ENCODE peak calls at places on chromosome 22, in seven cellular contexts. M is colonic mucosa; W is spleen; P is GM23248; V is dorsolateral prefrontal cortex; H is tibial nerve; G is CD8-positive, alpha-beta memory T cell. Y is an unnamed sample.

GRCh38 chr22:31348766-31349165 is 2.6 kb upstream of the PATZ1 start:
- DNase-seq in M (no peak), W (no peak), P (no peak), V (no peak), H (no peak), G (no peak), Y (no peak)

GRCh38 chr22:20026996-20027601 is 6.2 kb downstream of the TANGO2 start:
- DNase-seq in M (no peak), W (peak; percentile 55), P (no peak), V (no peak), H (no peak), G (no peak), Y (no peak)

GRCh38 chr22:29524440-29525191 is 28.9 kb downstream of the THOC5 start:
- DNase-seq in M (peak; percentile 26), W (peak; percentile 75), P (peak; percentile 47), V (peak; percentile 44), H (no peak), G (no peak), Y (no peak)

GRCh38 chr22:26846645-26847044 is 189.3 kb downstream of the MIAT start:
- DNase-seq in M (no peak), W (no peak), P (no peak), V (no peak), H (no peak), G (no peak), Y (no peak)

GRCh38 chr22:38872831-38873248 is 824 bp upstream of the CBX6 start:
- DNase-seq in M (peak; percentile 49), W (peak; percentile 87), P (peak; percentile 73), V (peak; percentile 59), H (no peak), G (no peak), Y (no peak)

GRCh38 chr22:30305519-30305905 is 16.2 kb upstream of the CASTOR1 start:
- DNase-seq in M (peak; percentile 73), W (peak; percentile 91), P (peak; percentile 40), V (no peak), H (peak; percentile 64), G (peak; percentile 52), Y (no peak)

GRCh38 chr22:26715392-26715939 is 58.1 kb downstream of the MIAT start:
- DNase-seq in M (no peak), W (no peak), P (no peak), V (no peak), H (no peak), G (no peak), Y (no peak)

GRCh38 chr22:40714514-40714966 is 35.3 kb downstream of the MCHR1 start:
- DNase-seq in M (no peak), W (no peak), P (peak; percentile 53), V (peak; percentile 11), H (no peak), G (no peak), Y (peak; percentile 34)

GRCh38 chr22:37999640-38000272 is 15.4 kb upstream of the SOX10 start:
- DNase-seq in M (no peak), W (no peak), P (peak; percentile 45), V (peak; percentile 54), H (no peak), G (no peak), Y (no peak)

GRCh38 chr22:24696551-24697001 is 77.9 kb downstream of the PIWIL3 start:
- DNase-seq in M (no peak), W (no peak), P (no peak), V (no peak), H (no peak), G (no peak), Y (no peak)

GRCh38 chr22:24697141-24697540 is 77.4 kb downstream of the PIWIL3 start:
- DNase-seq in M (no peak), W (no peak), P (no peak), V (no peak), H (no peak), G (no peak), Y (no peak)

GRCh38 chr22:24695958-24696511 is 78.5 kb downstream of the PIWIL3 start:
- DNase-seq in M (peak; percentile 52), W (no peak), P (no peak), V (no peak), H (no peak), G (no peak), Y (peak; percentile 8)

GRCh38 chr22:24694971-24695928 is 79.3 kb downstream of the PIWIL3 start:
- DNase-seq in M (peak; percentile 60), W (no peak), P (no peak), V (no peak), H (no peak), G (no peak), Y (no peak)

GRCh38 chr22:24693359-24693758 is 81.2 kb downstream of the PIWIL3 start:
- DNase-seq in M (no peak), W (no peak), P (no peak), V (no peak), H (no peak), G (no peak), Y (no peak)
- H3K27ac ChIP-seq in M (no peak overlapping the region), W (no peak overlapping the region), P (no peak overlapping the region), V (no peak overlapping the region), H (no peak overlapping the region), G (no peak overlapping the region), Y (no peak overlapping the region)

DNA sequence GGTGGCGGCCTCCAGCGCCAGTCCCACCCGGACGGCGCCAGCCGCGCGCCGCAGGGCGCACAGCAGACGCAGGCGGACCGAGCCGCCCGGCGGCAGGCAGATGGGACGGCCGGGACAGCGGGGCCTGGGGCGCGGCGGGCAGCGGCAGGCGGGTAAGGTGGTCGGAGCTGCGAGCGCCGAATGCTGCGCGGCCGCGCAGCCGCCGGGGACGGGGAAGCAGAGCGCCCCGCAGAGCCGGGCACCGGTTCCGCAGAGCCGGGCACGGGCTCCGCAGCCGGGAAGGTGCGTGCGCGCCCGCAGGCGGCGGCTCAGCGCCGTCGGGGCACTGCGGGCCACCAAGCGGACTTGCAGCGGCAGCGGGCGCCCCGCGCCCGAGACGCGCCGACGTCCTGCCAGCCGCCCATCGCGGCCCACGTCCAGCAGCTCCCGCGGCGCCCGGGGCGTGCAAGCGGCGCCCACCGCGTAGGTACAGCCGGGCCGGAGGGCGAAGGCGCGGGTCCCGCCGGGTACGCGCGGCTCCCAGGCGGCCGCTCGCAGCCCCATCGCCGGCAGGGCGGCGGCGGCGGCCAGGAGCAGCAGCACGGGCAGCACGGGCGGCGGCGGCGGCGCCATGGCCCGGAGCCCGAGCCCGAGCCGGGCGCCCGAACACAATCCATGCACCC is 730 bp downstream of the CELSR1 start:
- DNase-seq in M (no peak), W (no peak), P (no peak), V (no peak), H (no peak), G (no peak), Y (no peak)
- H3K4me3 ChIP-seq in M (peak overlapping the region; percentile 30), W (peak overlapping the region; percentile 35), P (peak overlapping the region; percentile 63), V (no peak overlapping the region), H (peak overlapping the region; percentile 50), G (no peak overlapping the region), Y (no peak overlapping the region)

GRCh38 chr22:48974443-48975251 is 853.0 kb downstream of the BRD1 start:
- DNase-seq in M (no peak), W (no peak), P (no peak), V (no peak), H (no peak), G (no peak), Y (no peak)
- H3K27ac ChIP-seq in M (no peak overlapping the region), W (no peak overlapping the region), P (no peak overlapping the region), V (no peak overlapping the region), H (no peak overlapping the region), G (no peak overlapping the region), Y (no peak overlapping the region)

DNA sequence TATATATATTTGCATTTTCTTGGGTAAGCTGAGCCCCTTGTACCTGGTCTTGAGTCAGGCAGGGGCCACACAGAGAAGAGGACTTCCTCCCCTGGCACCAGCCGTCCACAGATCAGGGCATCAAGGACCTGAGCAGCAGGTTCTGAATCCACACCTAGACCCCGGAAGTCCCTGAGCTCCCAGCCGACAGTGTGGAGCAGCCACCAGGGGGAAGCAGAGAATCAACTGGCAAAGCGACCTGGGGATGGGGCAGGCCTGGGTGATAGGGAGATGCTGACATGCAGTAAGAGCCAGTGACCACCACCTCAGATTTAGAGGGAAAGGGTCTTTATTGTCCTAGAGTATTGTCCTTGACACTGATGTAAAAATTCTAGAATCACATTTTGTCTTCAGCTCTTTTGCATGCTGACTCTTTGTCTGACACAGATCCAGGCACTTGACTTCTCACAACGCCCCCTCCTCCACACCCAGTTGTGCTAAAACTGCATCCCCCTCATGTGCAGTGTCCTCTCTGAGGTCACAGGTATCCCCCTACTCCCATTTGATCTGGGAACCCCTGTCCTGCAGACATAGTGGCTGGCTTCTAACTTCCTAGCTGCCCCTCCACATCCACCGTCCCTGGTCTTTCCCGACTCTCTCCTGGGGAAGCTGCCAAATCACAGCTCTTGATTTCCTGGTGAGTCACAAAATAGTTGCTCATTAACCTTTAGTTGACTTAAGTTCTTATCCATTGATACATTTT is 109.3 kb downstream of the GGTLC2 start:
- DNase-seq in M (peak; percentile 82), W (peak; percentile 90), P (peak; percentile 56), V (no peak), H (no peak), G (peak; percentile 69), Y (no peak)
- H3K4me3 ChIP-seq in M (no peak overlapping the region), W (no peak overlapping the region), P (no peak overlapping the region), V (no peak overlapping the region), H (no peak overlapping the region), G (no peak overlapping the region), Y (no peak overlapping the region)

GRCh38 chr22:44289429-44290171 is 23.2 kb downstream of the SHISAL1 start:
- DNase-seq in M (no peak), W (no peak), P (peak; percentile 47), V (no peak), H (no peak), G (no peak), Y (peak; percentile 11)
- H3K27ac ChIP-seq in M (peak overlapping the region; percentile 17), W (no peak overlapping the region), P (peak overlapping the region; percentile 1), V (no peak overlapping the region), H (no peak overlapping the region), G (no peak overlapping the region), Y (no peak overlapping the region)

GRCh38 chr22:21101877-21102638 is 56.3 kb downstream of the LRRC74B start:
- DNase-seq in M (no peak), W (no peak), P (peak; percentile 31), V (no peak), H (no peak), G (no peak), Y (no peak)

GRCh38 chr22:21103633-21104032 is 57.9 kb downstream of the LRRC74B start:
- DNase-seq in M (no peak), W (no peak), P (no peak), V (peak; percentile 22), H (no peak), G (no peak), Y (no peak)

GRCh38 chr22:21100149-21101032 is 54.6 kb downstream of the LRRC74B start:
- DNase-seq in M (no peak), W (no peak), P (peak; percentile 29), V (no peak), H (no peak), G (no peak), Y (no peak)

GRCh38 chr22:21104126-21104691 is 58.5 kb downstream of the LRRC74B start:
- DNase-seq in M (no peak), W (no peak), P (no peak), V (no peak), H (no peak), G (no peak), Y (no peak)

GRCh38 chr22:21102659-21103267 is 57.0 kb downstream of the LRRC74B start:
- DNase-seq in M (peak; percentile 82), W (peak; percentile 87), P (peak; percentile 77), V (peak; percentile 91), H (no peak), G (peak; percentile 47), Y (no peak)
- H3K4me3 ChIP-seq in M (no peak overlapping the region), W (no peak overlapping the region), P (no peak overlapping the region), V (no peak overlapping the region), H (no peak overlapping the region), G (no peak overlapping the region), Y (no peak overlapping the region)